ENCODE peak calls at places on chromosomes 11 and 22, in five cellular contexts. S, B, L, T and M are unnamed samples.

GRCh38 chr22:40204331-40205116 is 26.8 kb downstream of the TNRC6B start:
- DNase-seq in S (no peak), B (no peak), L (no peak), T (no peak), M (peak)

GRCh38 chr11:67576742-67577475 is 6.7 kb upstream of the GSTP1 start:
- DNase-seq in S (no peak), B (no peak), L (no peak), T (no peak), M (no peak)

GRCh38 chr22:19892249-19892879 is 37.7 kb upstream of the GNB1L start:
- DNase-seq in S (peak), B (no peak), L (no peak), T (no peak), M (no peak)

GRCh38 chr11:134905966-134906955 is 494.2 kb upstream of the B3GAT1 start:
- DNase-seq in S (no peak), B (no peak), L (no peak), T (no peak), M (no peak)

GRCh38 chr11:102422817-102423725 is 29.5 kb downstream of the TMEM123 start:
- DNase-seq in S (no peak), B (no peak), L (no peak), T (no peak), M (no peak)

GRCh38 chr22:40036126-40036525 is 41.4 kb downstream of the FAM83F start:
- DNase-seq in S (no peak), B (no peak), L (peak), T (no peak), M (no peak)

GRCh38 chr11:124758355-124759267 is 3.5 kb downstream of the ESAM start:
- DNase-seq in S (peak), B (no peak), L (peak), T (peak), M (peak)

GRCh38 chr22:37625737-37626136 is 13.7 kb upstream of the SH3BP1 start:
- DNase-seq in S (no peak), B (no peak), L (no peak), T (no peak), M (no peak)

GRCh38 chr11:79087238-79087956 is 353.4 kb downstream of the TENM4 start:
- DNase-seq in S (no peak), B (no peak), L (no peak), T (no peak), M (no peak)

GRCh38 chr11:43316451-43316850 is 4.7 kb downstream of the API5 start:
- DNase-seq in S (no peak), B (no peak), L (no peak), T (no peak), M (no peak)

GRCh38 chr11:43315966-43316365 is 4.2 kb downstream of the API5 start:
- DNase-seq in S (no peak), B (no peak), L (no peak), T (no peak), M (no peak)

GRCh38 chr11:43311791-43312607 is at the start of gene API5:
- DNase-seq in S (peak), B (peak), L (peak), T (peak), M (peak)
- TF ChIP-seq POLR2A in S (no peak), B (peak), L (no peak), T (peak), M (peak)

GRCh38 chr11:95091663-95092062 is 2.0 kb downstream of the ENDOD1 start:
- DNase-seq in S (no peak), B (no peak), L (no peak), T (no peak), M (no peak)
- H3K27ac ChIP-seq in S (no peak), B (peak), L (no peak), T (peak), M (no peak)

DNA sequence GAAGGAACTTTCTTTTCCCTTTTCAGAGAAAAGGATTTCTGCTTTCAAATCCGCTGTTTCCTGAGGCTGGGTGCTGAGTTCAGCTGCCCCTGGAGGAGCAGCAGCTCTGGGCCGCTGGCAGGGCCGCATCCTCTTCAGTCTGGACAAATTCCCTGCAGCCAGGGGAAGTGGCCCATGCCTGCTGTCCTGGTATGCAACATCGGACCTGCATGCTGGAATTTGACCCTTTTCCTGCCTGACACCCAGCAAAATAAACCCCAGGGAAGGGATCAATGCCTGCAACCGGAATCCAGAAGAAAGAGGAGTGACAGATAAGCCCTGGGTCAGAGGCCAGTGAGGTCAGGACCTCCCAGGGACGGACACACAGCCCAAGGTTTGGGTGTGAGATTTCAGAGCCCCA is 54.1 kb upstream of the LINC01488 start:
- DNase-seq in S (no peak), B (no peak), L (no peak), T (no peak), M (no peak)
- TF ChIP-seq POLR2A in S (no peak), B (no peak), L (no peak), T (no peak), M (no peak)

GRCh38 chr11:59818572-59818971 is 8.0 kb upstream of the MRPL16 start:
- DNase-seq in S (no peak), B (no peak), L (no peak), T (no peak), M (no peak)
- H3K27ac ChIP-seq in S (no peak), B (no peak), L (no peak), T (no peak), M (no peak)

GRCh38 chr11:60921777-60922335 is 2.4 kb upstream of the TMEM132A start:
- DNase-seq in S (no peak), B (no peak), L (no peak), T (no peak), M (no peak)
- TF ChIP-seq POLR2A in S (no peak), B (no peak), L (no peak), T (no peak), M (no peak)

DNA sequence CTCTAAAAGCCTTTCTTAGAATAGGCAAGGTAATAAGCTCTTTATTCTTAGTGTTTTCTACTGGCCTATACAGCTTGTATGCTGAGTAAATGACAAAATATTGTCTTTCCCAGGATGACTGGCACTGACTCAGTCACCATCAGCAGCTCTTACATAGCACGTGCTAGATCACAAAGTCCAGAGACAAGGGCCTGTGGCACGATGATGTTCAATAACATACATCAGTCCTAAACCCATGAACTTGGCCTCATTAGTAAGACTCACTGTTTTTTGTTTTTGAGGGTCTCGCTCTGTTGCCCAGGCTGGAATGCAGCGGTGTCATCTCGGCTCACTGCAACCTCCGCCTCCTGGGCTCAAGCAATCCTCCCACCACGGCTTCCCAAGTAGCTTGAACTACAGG is 42.7 kb downstream of the CELF1 start:
- DNase-seq in S (no peak), B (no peak), L (no peak), T (no peak), M (no peak)
- H3K27ac ChIP-seq in S (no peak), B (peak), L (no peak), T (no peak), M (peak)

DNA sequence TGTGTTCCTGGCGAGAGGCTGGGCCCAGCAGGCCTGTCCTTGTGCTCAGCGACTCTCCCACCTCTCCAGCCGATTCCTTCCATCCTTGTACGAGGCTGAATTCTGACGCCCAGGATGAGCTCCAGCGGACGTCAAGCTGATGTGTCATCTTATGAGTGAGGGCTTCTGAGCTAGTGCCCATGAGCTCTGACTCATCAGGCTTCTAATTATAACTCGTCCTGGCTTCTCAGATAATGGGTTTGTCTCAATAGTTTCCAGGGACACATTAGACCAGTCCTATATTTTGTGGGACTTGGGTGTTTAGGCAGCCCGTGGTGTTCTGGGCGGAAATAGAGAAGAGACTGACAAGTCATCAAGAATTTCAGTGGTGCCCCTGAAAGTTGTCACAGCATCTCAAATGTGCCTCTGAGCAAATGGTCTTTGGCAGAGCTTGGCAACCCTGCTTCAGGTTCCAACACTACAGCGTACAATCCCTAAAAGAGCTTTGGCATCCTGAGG is 108.2 kb upstream of the CD44 start:
- DNase-seq in S (peak), B (no peak), L (peak), T (peak), M (peak)
- TF ChIP-seq POLR2A in S (no peak), B (no peak), L (no peak), T (no peak), M (no peak)

GRCh38 chr22:31123292-31123602 is 481 bp downstream of the INPP5J start:
- DNase-seq in S (no peak), B (no peak), L (no peak), T (no peak), M (no peak)

GRCh38 chr22:31126128-31126868 is 3.5 kb downstream of the INPP5J start:
- DNase-seq in S (no peak), B (no peak), L (no peak), T (no peak), M (no peak)

GRCh38 chr22:31125521-31126117 is 2.9 kb downstream of the INPP5J start:
- DNase-seq in S (no peak), B (no peak), L (no peak), T (no peak), M (no peak)

GRCh38 chr22:31124290-31124689 is 1.5 kb downstream of the INPP5J start:
- DNase-seq in S (no peak), B (no peak), L (no peak), T (no peak), M (no peak)

DNA sequence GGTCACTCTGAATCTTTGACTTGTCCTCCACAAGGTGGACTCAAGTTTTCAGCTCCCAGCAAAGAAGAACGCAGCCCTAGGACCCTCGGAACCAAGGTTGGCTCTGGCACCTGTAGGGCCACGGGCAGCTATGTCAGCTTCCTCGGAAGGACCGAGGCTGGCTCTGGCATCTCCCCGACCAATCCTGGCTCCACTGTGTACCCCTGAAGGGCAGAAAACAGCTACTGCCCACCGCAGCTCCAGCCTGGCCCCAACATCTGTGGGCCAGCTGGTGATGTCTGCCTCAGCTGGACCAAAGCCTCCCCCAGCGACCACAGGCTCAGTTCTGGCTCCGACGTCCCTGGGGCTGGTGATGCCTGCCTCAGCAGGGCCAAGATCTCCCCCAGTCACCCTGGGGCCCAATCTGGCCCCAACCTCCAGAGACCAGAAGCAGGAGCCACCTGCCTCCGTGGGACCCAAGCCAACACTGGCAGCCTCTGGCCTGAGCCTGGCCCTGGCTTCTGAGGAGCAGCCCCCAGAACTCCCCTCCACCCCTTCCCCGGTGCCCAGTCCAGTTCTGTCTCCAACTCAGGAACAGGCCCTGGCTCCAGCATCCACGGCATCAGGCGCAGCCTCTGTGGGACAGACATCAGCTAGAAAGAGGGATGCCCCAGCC is 2.2 kb downstream of the INPP5J start:
- DNase-seq in S (no peak), B (no peak), L (no peak), T (no peak), M (no peak)
- H3K27ac ChIP-seq in S (no peak), B (no peak), L (no peak), T (no peak), M (no peak)

DNA sequence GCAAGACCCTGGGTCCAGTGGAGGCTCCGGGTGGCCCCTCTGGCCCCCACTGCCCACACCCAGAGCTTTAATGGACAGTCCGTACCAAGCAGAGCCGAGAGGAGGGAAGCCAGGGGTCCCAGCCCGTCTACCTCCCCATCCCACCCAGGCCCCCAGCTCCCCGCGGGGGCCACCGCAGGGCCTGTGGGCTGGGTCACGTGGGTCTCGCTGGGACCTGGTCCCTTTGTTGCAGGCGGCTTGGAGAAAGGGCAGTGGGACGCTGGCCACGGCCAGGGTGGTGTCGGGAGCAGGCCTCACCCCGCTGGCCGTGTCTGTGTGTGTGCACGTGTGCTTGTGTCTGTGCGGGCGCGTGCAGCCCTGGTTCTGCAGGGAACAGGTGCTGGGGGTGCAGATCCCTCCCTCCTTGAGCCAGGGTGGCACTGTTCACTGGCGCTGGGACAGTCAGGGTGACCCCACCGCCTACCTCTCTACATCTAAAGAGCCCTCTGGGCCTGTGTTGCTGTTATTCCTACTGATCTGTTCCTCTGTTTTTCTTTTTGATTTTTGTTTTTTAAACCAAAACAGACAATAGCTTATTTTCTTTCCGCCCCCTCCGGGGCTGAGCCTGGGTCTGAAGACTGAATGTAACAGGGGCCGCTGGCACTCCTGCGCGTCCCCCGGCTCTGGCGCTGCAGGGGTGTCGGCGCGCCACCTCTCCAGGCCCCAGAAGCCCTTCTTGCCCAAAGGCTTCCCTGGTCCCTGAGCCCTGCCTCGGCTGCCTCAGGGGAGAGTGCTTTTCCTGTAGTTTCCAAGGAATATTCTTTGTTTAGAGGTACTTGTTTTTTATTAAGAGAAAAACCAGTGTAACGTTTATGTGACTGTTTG is 20.1 kb upstream of the TMEM191C start:
- DNase-seq in S (no peak), B (peak), L (peak), T (no peak), M (no peak)
- TF ChIP-seq POLR2A in S (no peak), B (no peak), L (no peak), T (no peak), M (no peak)